ENCODE peak calls at places on chromosomes 11 and 22, in seven cellular contexts. W is transverse colon, D is ovary, T is heart right ventricle, B is Peyer's patch, J is H9, Q is sigmoid colon. E is an unnamed sample. For H3K4me1, the result is how much of the 10 kb centered on the place peaks cover.

GRCh38 chr11:67002297-67002913 is 20.5 kb upstream of the SYT12 start:
- DNase-seq in W (no peak), Q (no peak), J (peak), T (no peak), D (no peak), B (no peak), E (no peak)

GRCh38 chr11:69657456-69657910 is 16.5 kb downstream of the CCND1 start:
- DNase-seq in J (no peak), D (no peak), Q (no peak), B (no peak), W (no peak), T (no peak), E (no peak)

GRCh38 chr11:2565447-2566222 is 120.8 kb downstream of the KCNQ1 start:
- DNase-seq in B (peak), J (no peak), Q (peak), W (no peak), T (peak), D (peak), E (no peak)

GRCh38 chr11:112279901-112280267 is 19.2 kb upstream of the PLET1 start:
- DNase-seq in Q (peak), J (peak), D (peak), W (peak), T (peak), B (peak), E (peak)

GRCh38 chr22:50169774-50170341 is 673 bp upstream of the PANX2 start:
- DNase-seq in D (peak), B (no peak), W (no peak), Q (peak), J (no peak), T (no peak), E (no peak)

GRCh38 chr11:76962583-76963416 is 71.4 kb upstream of the B3GNT6 start:
- DNase-seq in D (no peak), T (no peak), B (peak), J (no peak), W (peak), Q (no peak), E (no peak)

GRCh38 chr11:15969281-15969680 is 387.1 kb downstream of the SOX6 start:
- DNase-seq in J (no peak), B (peak), W (peak), Q (peak), T (peak), D (peak), E (no peak)

GRCh38 chr22:40593460-40594273 is 42.9 kb downstream of the MRTFA start:
- DNase-seq in Q (no peak), W (no peak), J (no peak), T (no peak), D (no peak), B (no peak), E (no peak)

GRCh38 chr22:29342577-29343312 is 27.2 kb upstream of the RASL10A start:
- DNase-seq in D (no peak), T (no peak), Q (no peak), J (no peak), W (no peak), B (no peak), E (no peak)

GRCh38 chr11:75200051-75200450 is 40.5 kb upstream of the TPBGL start:
- DNase-seq in W (no peak), D (no peak), T (peak), Q (peak), B (no peak), J (no peak), E (no peak)

GRCh38 chr11:57426439-57426753 is 525 bp downstream of the SLC43A3 start:
- DNase-seq in Q (no peak), B (no peak), D (no peak), J (peak), W (no peak), T (no peak), E (no peak)

GRCh38 chr11:113952588-113952987 is 22.3 kb upstream of the HTR3A start:
- DNase-seq in T (no peak), Q (no peak), D (no peak), B (no peak), W (peak), J (no peak), E (no peak)

GRCh38 chr11:8373519-8374432 is 110.1 kb upstream of the LMO1 start:
- DNase-seq in B (no peak), T (no peak), D (no peak), Q (peak), W (no peak), J (no peak), E (no peak)

GRCh38 chr11:18540207-18541009 is 13.7 kb upstream of the TSG101 start:
- DNase-seq in Q (no peak), J (no peak), T (no peak), B (no peak), W (no peak), D (no peak), E (no peak)

GRCh38 chr11:77109236-77110019 is 6.8 kb downstream of the OMP start:
- DNase-seq in W (no peak), T (no peak), D (no peak), Q (no peak), J (no peak), B (no peak), E (no peak)

GRCh38 chr22:44888491-44888941 is 121.3 kb downstream of the PHF21B start:
- DNase-seq in J (peak), D (no peak), W (no peak), T (no peak), Q (no peak), B (peak), E (no peak)

GRCh38 chr22:46001426-46002106 is 24.6 kb upstream of the WNT7B start:
- DNase-seq in T (no peak), Q (peak), W (no peak), D (no peak), J (no peak), B (no peak), E (no peak)

GRCh38 chr11:133323354-133323753 is 208.9 kb downstream of the OPCML start:
- DNase-seq in Q (no peak), B (no peak), W (no peak), D (no peak), J (no peak), T (no peak), E (no peak)

GRCh38 chr22:29270475-29271271 is 2.6 kb downstream of the EWSR1 start:
- DNase-seq in T (no peak), J (no peak), W (no peak), B (no peak), D (no peak), Q (no peak), E (no peak)

GRCh38 chr11:35427158-35427557 is 7.8 kb upstream of the SLC1A2 start:
- DNase-seq in B (no peak), Q (no peak), J (no peak), W (no peak), T (no peak), D (no peak), E (no peak)

GRCh38 chr22:39176067-39176621 is 23.7 kb upstream of the CBX7 start:
- DNase-seq in J (peak), Q (peak), W (peak), D (peak), B (peak), T (peak), E (no peak)
- H3K27ac ChIP-seq in J (peak), Q (peak), W (peak), D (peak), B (peak), T (peak), E (no peak)

GRCh38 chr11:73053964-73054363 is 88.2 kb downstream of the FCHSD2 start:
- DNase-seq in D (no peak), Q (no peak), T (no peak), J (no peak), B (no peak), W (no peak), E (no peak)
- H3K4me1 ChIP-seq in D (under half), Q (under half), T (under half), J (under half), B (under half), W (under half), E (under half)

DNA sequence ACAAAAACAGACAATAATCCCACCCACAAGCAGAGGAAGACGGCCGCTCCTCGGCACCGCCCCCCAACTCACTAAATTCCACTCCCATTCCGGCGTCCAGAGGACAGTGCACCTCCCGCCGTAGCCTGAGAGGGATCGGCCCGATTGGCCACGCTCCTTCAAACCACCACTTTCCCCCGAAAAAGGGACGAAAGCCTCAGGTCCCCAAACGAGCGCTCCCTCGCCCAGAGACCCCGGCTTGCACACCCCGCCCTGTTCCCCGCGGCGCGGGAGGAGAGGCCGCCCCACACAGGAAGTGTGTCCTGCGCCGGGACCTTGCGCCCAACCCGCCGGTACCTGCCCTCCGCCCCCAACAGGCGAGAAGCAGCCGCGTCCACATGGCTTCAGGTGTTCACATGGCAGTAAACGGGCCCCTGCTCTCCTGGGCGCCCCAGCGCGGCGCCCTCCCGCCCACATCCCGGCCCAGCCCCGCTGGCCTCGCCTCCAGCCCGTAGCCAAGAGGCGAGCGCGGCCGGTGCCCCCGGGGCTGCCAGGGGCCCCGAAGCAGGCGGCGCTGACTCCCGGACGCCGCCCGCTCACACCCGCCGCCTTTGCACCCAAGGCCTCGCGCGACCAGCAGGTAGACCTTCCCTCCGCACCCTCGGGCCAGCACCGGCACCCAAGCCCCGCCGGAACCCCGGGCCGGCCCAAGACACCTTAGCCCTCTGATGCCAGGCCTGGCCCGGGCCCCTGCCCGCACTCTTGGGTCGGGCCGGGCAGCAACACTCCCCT is 861 bp downstream of the TCF20 start:
- DNase-seq in B (peak), W (peak), T (peak), J (peak), Q (peak), D (peak), E (peak)
- TF ChIP-seq CTCF in B (no peak), W (no peak), T (no peak), J (peak), Q (no peak), D (no peak), E (peak)

GRCh38 chr11:3949132-3949531 is 93.7 kb downstream of the STIM1 start:
- DNase-seq in B (peak), D (no peak), W (peak), J (no peak), T (no peak), Q (no peak), E (peak)
- H3K27ac ChIP-seq in B (peak), D (no peak), W (peak), J (no peak), T (no peak), Q (no peak), E (peak)

GRCh38 chr11:64878223-64878493 is 263 bp downstream of the EHD1 start:
- DNase-seq in B (no peak), Q (no peak), J (no peak), T (no peak), D (no peak), W (no peak), E (no peak)
- H3K4me1 ChIP-seq in B (under half), Q (under half), J (under half), T (half or more), D (under half), W (under half), E (half or more)

GRCh38 chr11:107078375-107078774 is 60.1 kb upstream of the GUCY1A2 start:
- DNase-seq in W (no peak), D (no peak), B (no peak), J (no peak), Q (no peak), T (no peak), E (no peak)
- TF ChIP-seq CTCF in W (no peak), D (no peak), B (no peak), J (no peak), Q (no peak), T (no peak), E (no peak)